ENCODE peak calls at places on chromosome 17, in seven cellular contexts. O is upper lobe of right lung; I is stimulated activated CD4-positive, alpha-beta T cell treated with anti-CD3 and anti-CD28 coated beads, Interleukin-2, amount 100 ng/mL, for 48 hours; B is T-helper 9 cell; V is GM03348; Z is COR-L47; Y is amniotic stem cell. T is an unnamed sample.

GRCh38 chr17:13759936-13760335 is 158.2 kb upstream of the HS3ST3A1 start:
- DNase-seq in O (no peak), I (no peak), B (no peak), V (no peak), Z (no peak), Y (no peak), T (no peak)

GRCh38 chr17:46771601-46772012 is 46.9 kb downstream of the WNT3 start:
- DNase-seq in O (no peak), I (no peak), B (no peak), V (peak), Z (no peak), Y (no peak), T (no peak)

GRCh38 chr17:16074423-16074822 is 74.8 kb downstream of the TTC19 start:
- DNase-seq in O (no peak), I (no peak), B (no peak), V (no peak), Z (no peak), Y (no peak), T (no peak)

GRCh38 chr17:76869209-76869877 is 1.1 kb downstream of the MGAT5B start:
- DNase-seq in O (no peak), I (no peak), B (no peak), V (no peak), Z (no peak), Y (no peak), T (no peak)

GRCh38 chr17:30290696-30291570 is 811 bp downstream of the BLMH start:
- DNase-seq in O (peak), I (peak), B (peak), V (peak), Z (peak), Y (no peak), T (no peak)

GRCh38 chr17:40541873-40542561 is 23.3 kb downstream of the CCR7 start:
- DNase-seq in O (peak), I (no peak), B (no peak), V (peak), Z (peak), Y (no peak), T (no peak)

GRCh38 chr17:14553847-14554246 is 253.0 kb downstream of the HS3ST3B1 start:
- DNase-seq in O (no peak), I (no peak), B (no peak), V (no peak), Z (no peak), Y (no peak), T (no peak)

GRCh38 chr17:27609606-27610303 is 21.2 kb upstream of the LGALS9 start:
- DNase-seq in O (no peak), I (no peak), B (no peak), V (peak), Z (no peak), Y (no peak), T (no peak)

GRCh38 chr17:42120161-42121065 is 754 bp downstream of the KAT2A start:
- DNase-seq in O (no peak), I (peak), B (no peak), V (peak), Z (no peak), Y (no peak), T (no peak)

GRCh38 chr17:18224428-18225120 is 861 bp upstream of the LLGL1 start:
- DNase-seq in O (no peak), I (no peak), B (no peak), V (no peak), Z (no peak), Y (no peak), T (no peak)

GRCh38 chr17:68861602-68862001 is 93.6 kb downstream of the ABCA8 start:
- DNase-seq in O (no peak), I (no peak), B (no peak), V (no peak), Z (peak), Y (no peak), T (no peak)

GRCh38 chr17:4539576-4540223 is 15.5 kb downstream of the MYBBP1A start:
- DNase-seq in O (no peak), I (no peak), B (no peak), V (no peak), Z (no peak), Y (no peak), T (no peak)

GRCh38 chr17:57481901-57482300 is 225.6 kb downstream of the MSI2 start:
- DNase-seq in O (no peak), I (no peak), B (no peak), V (peak), Z (no peak), Y (peak), T (no peak)

GRCh38 chr17:63647936-63648335 is 25.7 kb downstream of the MAP3K3 start:
- DNase-seq in O (no peak), I (no peak), B (no peak), V (peak), Z (no peak), Y (no peak), T (no peak)

GRCh38 chr17:55743103-55743679 is 7.7 kb upstream of the PCTP start:
- DNase-seq in O (no peak), I (no peak), B (no peak), V (no peak), Z (peak), Y (no peak), T (no peak)

GRCh38 chr17:63406689-63407330 is 39.3 kb downstream of the CYB561 start:
- DNase-seq in O (no peak), I (peak), B (peak), V (peak), Z (peak), Y (peak), T (no peak)

T was measured in CMK.